ENCODE peak calls at places on chromosomes 16 and 17, in four cellular contexts. P is A549, J is K562, F is HepG2. W is an unnamed sample.

GRCh38 chr17:41781404-41782110 is 5.0 kb downstream of the JUP start:
- DNase-seq in F (no peak), P (no peak), J (peak), W (no peak)

GRCh38 chr16:31404353-31405064 is 11.4 kb downstream of the ITGAD start:
- DNase-seq in J (peak), F (no peak), P (peak), W (no peak)

GRCh38 chr16:67442581-67443255 is 11.8 kb downstream of the HSD11B2 start:
- DNase-seq in P (no peak), F (no peak), J (no peak), W (no peak)

GRCh38 chr17:64006361-64007088 is 8.4 kb downstream of the PRR29 start:
- DNase-seq in F (peak), P (no peak), J (peak), W (no peak)

GRCh38 chr17:70848785-70849184 is 679.5 kb downstream of the KCNJ2 start:
- DNase-seq in F (no peak), P (no peak), J (no peak), W (no peak)

GRCh38 chr17:6366144-6366755 is 68.7 kb downstream of the AIPL1 start:
- DNase-seq in F (no peak), J (no peak), P (no peak), W (peak)

GRCh38 chr16:17228048-17228707 is 242.6 kb downstream of the XYLT1 start:
- DNase-seq in P (no peak), J (peak), F (no peak), W (no peak)

GRCh38 chr17:32335647-32336046 is 6.3 kb downstream of the C17orf75 start:
- DNase-seq in F (no peak), P (no peak), J (no peak), W (no peak)

GRCh38 chr17:46032909-46033308 is 33.9 kb downstream of the STH start:
- DNase-seq in P (no peak), F (no peak), J (no peak), W (no peak)

GRCh38 chr17:76008208-76008607 is 7.6 kb downstream of the CDK3 start:
- DNase-seq in J (no peak), P (no peak), F (no peak), W (no peak)

GRCh38 chr16:27347930-27348685 is 34.3 kb downstream of the IL4R start:
- DNase-seq in F (no peak), J (no peak), P (no peak), W (no peak)

GRCh38 chr16:70658921-70659320 is 12.6 kb downstream of the IL34 start:
- DNase-seq in J (no peak), P (no peak), F (no peak), W (no peak)

GRCh38 chr16:70659546-70659945 is 13.2 kb downstream of the IL34 start:
- DNase-seq in P (no peak), J (no peak), F (no peak), W (no peak)

GRCh38 chr16:70656712-70657263 is 10.4 kb downstream of the IL34 start:
- DNase-seq in F (peak), P (no peak), J (no peak), W (no peak)

GRCh38 chr16:70656065-70656711 is 9.8 kb downstream of the IL34 start:
- DNase-seq in P (no peak), F (no peak), J (no peak), W (no peak)

GRCh38 chr16:70657956-70658355 is 11.6 kb downstream of the IL34 start:
- DNase-seq in P (no peak), J (no peak), F (no peak), W (no peak)
- TF ChIP-seq MAX in P (no peak), J (no peak), F (no peak), W (no peak)

GRCh38 chr16:87409781-87410180 is 17.6 kb downstream of the MAP1LC3B start:
- DNase-seq in J (no peak), F (no peak), P (no peak), W (no peak)

GRCh38 chr16:87404764-87405625 is 12.9 kb downstream of the MAP1LC3B start:
- DNase-seq in P (no peak), J (no peak), F (no peak), W (no peak)

GRCh38 chr16:87406495-87407088 is 14.5 kb downstream of the MAP1LC3B start:
- DNase-seq in P (no peak), J (no peak), F (no peak), W (no peak)

GRCh38 chr16:87409153-87409552 is 17.0 kb downstream of the MAP1LC3B start:
- DNase-seq in J (no peak), P (no peak), F (no peak), W (no peak)

GRCh38 chr16:87407511-87408112 is 15.5 kb downstream of the MAP1LC3B start:
- DNase-seq in P (no peak), J (no peak), F (no peak), W (no peak)
- TF ChIP-seq NR3C1 in P (no peak), J (no peak), F (no peak), W (no peak)

GRCh38 chr17:18166894-18167293 is 16.7 kb upstream of the ALKBH5 start:
- DNase-seq in F (no peak), P (no peak), J (no peak), W (no peak)
- TF ChIP-seq MAX in F (no peak), P (no peak), J (peak), W (no peak)

GRCh38 chr16:49874613-49875237 is 18.8 kb upstream of the ZNF423 start:
- DNase-seq in F (no peak), P (no peak), J (no peak), W (no peak)

GRCh38 chr16:49876716-49877129 is 20.8 kb upstream of the ZNF423 start:
- DNase-seq in F (no peak), J (peak), P (peak), W (peak)

GRCh38 chr16:49881890-49882289 is 26.0 kb upstream of the ZNF423 start:
- DNase-seq in F (no peak), P (no peak), J (no peak), W (no peak)

GRCh38 chr16:49875812-49876715 is 20.2 kb upstream of the ZNF423 start:
- DNase-seq in P (no peak), J (no peak), F (no peak), W (no peak)
- TF ChIP-seq NR3C1 in P (no peak), J (no peak), F (no peak), W (no peak)

DNA sequence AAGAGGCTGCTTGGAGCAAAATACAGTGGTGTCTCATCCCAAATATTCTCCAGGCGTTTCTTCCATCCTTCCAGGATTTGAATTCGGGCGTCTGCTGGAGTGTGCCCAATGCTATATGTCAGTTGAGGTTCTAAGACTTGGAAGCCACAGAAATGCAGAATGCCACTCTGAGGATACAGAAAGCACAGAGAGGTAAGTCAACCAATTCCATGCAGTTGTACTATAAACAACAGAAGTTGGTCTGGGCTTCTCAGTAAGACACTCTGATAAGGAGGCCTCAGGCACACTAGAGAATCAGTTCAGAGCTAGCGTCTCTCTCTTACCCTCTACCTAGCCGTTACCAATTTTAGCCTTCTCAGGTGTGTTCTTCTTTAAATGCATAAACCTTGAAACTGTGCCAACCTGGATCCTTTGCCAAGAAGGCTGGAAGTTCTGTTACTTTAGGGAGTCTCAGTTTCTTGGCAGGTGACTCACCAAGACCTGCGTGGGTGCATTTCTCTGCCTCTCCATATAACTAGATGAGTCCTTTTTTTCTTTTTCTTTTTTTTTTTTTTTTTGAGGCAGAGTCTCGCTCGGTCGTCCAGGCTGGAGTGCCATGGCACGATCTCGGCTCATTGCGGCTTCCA is 15.1 kb downstream of the NQO1 start:
- DNase-seq in J (no peak), F (no peak), P (no peak), W (no peak)
- TF ChIP-seq MAX in J (no peak), F (no peak), P (no peak), W (no peak)

W was measured in WTC11.